ENCODE peak calls at places on chromosome 20, in four cellular contexts. One of them, this sample, is unnamed.

GRCh38 chr20:32509639-32510066 is 75.5 kb downstream of the NOL4L start:
- DNase-seq in thoracic aorta: no peak
- DNase-seq in tibial nerve: no peak
- DNase-seq in heart left ventricle: no peak
- DNase-seq in this sample: no peak

GRCh38 chr20:5195655-5196054 is 68.8 kb downstream of the CDS2 start:
- DNase-seq in thoracic aorta: no peak
- DNase-seq in tibial nerve: no peak
- DNase-seq in heart left ventricle: no peak
- DNase-seq in this sample: peak; percentile 77

GRCh38 chr20:1632228-1632577 is 12.4 kb upstream of the SIRPB1 start:
- DNase-seq in thoracic aorta: no peak
- DNase-seq in tibial nerve: no peak
- DNase-seq in heart left ventricle: no peak
- DNase-seq in this sample: no peak

GRCh38 chr20:23293689-23294088 is 56.9 kb upstream of the NXT1 start:
- DNase-seq in thoracic aorta: no peak
- DNase-seq in tibial nerve: no peak
- DNase-seq in heart left ventricle: peak; percentile 42
- DNase-seq in this sample: no peak

GRCh38 chr20:38452880-38453624 is 17.9 kb upstream of the SNHG17 start:
- DNase-seq in thoracic aorta: no peak
- DNase-seq in tibial nerve: no peak
- DNase-seq in heart left ventricle: no peak
- DNase-seq in this sample: peak; percentile 75

GRCh38 chr20:30286157-30286556 is 971.3 kb upstream of the DEFB115 start:
- DNase-seq in thoracic aorta: no peak
- DNase-seq in tibial nerve: no peak
- DNase-seq in heart left ventricle: no peak
- DNase-seq in this sample: no peak

GRCh38 chr20:61460261-61461047 is 208.4 kb downstream of the CDH4 start:
- DNase-seq in thoracic aorta: no peak
- DNase-seq in tibial nerve: no peak
- DNase-seq in heart left ventricle: no peak
- DNase-seq in this sample: no peak

GRCh38 chr20:61804896-61805295 is 260.8 kb downstream of the TAF4 start:
- DNase-seq in thoracic aorta: no peak
- DNase-seq in tibial nerve: no peak
- DNase-seq in heart left ventricle: no peak
- DNase-seq in this sample: no peak

GRCh38 chr20:11912664-11913415 is 4.9 kb upstream of the BTBD3 start:
- DNase-seq in thoracic aorta: no peak
- DNase-seq in tibial nerve: no peak
- DNase-seq in heart left ventricle: no peak
- DNase-seq in this sample: no peak
- TF ChIP-seq CTCF in thoracic aorta: no peak
- TF ChIP-seq CTCF in tibial nerve: no peak
- TF ChIP-seq CTCF in heart left ventricle: no peak
- TF ChIP-seq CTCF in this sample: no peak

GRCh38 chr20:37293301-37293943 is 4.0 kb downstream of the MANBAL start:
- DNase-seq in thoracic aorta: no peak
- DNase-seq in tibial nerve: no peak
- DNase-seq in heart left ventricle: no peak
- DNase-seq in this sample: no peak
- H3K4me3 ChIP-seq in thoracic aorta: no peak overlapping the region
- H3K4me3 ChIP-seq in tibial nerve: no peak overlapping the region
- H3K4me3 ChIP-seq in heart left ventricle: no peak overlapping the region
- H3K4me3 ChIP-seq in this sample: no peak overlapping the region

DNA sequence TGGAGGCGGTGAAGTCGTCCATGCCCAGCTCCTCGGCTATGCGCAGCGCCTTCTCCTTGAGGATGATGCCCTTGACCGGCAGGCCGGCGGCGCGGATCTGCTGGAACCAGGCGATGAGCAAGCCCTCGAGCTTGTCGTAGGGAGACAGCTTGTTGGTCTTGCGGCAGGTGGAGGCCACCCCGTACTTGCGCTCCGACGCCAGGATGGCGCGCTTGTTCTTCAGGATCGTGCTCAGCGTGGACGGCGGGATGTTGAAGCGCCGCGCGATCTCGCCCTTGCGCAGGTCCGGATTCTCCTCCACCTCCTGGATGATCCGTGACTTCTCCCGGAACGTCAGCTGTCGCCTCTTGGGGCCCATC is 435 bp downstream of the CENPB start:
- DNase-seq in thoracic aorta: no peak
- DNase-seq in tibial nerve: peak; percentile 33
- DNase-seq in heart left ventricle: peak; percentile 58
- DNase-seq in this sample: peak; percentile 74
- TF ChIP-seq CTCF in thoracic aorta: no peak
- TF ChIP-seq CTCF in tibial nerve: no peak
- TF ChIP-seq CTCF in heart left ventricle: no peak
- TF ChIP-seq CTCF in this sample: no peak

GRCh38 chr20:46361811-46362210 is 44.6 kb downstream of the ELMO2 start:
- DNase-seq in thoracic aorta: no peak
- DNase-seq in tibial nerve: no peak
- DNase-seq in heart left ventricle: no peak
- DNase-seq in this sample: no peak
- H3K4me3 ChIP-seq in thoracic aorta: no peak overlapping the region
- H3K4me3 ChIP-seq in tibial nerve: no peak overlapping the region
- H3K4me3 ChIP-seq in heart left ventricle: no peak overlapping the region
- H3K4me3 ChIP-seq in this sample: no peak overlapping the region

GRCh38 chr20:57462781-57463180 is 62.2 kb downstream of the CTCFL start:
- DNase-seq in thoracic aorta: no peak
- DNase-seq in tibial nerve: no peak
- DNase-seq in heart left ventricle: no peak
- DNase-seq in this sample: no peak

GRCh38 chr20:57465943-57466342 is 59.0 kb downstream of the CTCFL start:
- DNase-seq in thoracic aorta: no peak
- DNase-seq in tibial nerve: no peak
- DNase-seq in heart left ventricle: no peak
- DNase-seq in this sample: no peak

GRCh38 chr20:57465486-57465885 is 59.5 kb downstream of the CTCFL start:
- DNase-seq in thoracic aorta: no peak
- DNase-seq in tibial nerve: no peak
- DNase-seq in heart left ventricle: no peak
- DNase-seq in this sample: no peak

GRCh38 chr20:57461726-57462125 is 63.2 kb downstream of the CTCFL start:
- DNase-seq in thoracic aorta: no peak
- DNase-seq in tibial nerve: no peak
- DNase-seq in heart left ventricle: no peak
- DNase-seq in this sample: no peak

DNA sequence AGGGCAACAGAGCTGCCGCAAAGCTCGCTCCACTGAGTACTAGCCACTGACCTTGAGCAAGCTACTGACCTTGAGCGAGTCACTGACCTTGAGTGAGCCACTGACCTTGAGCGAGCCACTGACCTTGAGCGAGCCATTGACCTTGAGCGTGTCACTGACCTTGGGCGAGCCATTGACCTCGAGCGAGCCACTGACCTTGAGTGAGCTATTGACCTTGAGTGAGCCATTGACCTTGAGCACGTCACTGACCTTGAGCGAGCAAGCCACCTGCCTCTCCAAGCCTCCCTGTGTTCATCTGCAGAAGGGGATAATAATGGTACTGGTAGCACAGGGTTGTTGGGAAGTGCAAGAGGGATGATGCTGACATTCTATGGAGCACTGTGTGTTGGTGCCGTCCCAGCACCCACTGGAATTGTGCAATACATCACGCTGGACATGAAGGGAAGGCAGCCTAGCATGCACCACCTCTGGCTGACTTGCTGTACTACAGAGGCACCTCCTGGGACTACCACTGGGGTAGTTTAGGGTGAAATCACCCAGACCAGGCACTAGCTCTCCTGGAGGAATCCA is 60.2 kb downstream of the CTCFL start:
- DNase-seq in thoracic aorta: no peak
- DNase-seq in tibial nerve: no peak
- DNase-seq in heart left ventricle: no peak
- DNase-seq in this sample: peak; percentile 55
- TF ChIP-seq CTCF in thoracic aorta: no peak
- TF ChIP-seq CTCF in tibial nerve: no peak
- TF ChIP-seq CTCF in heart left ventricle: no peak
- TF ChIP-seq CTCF in this sample: peak; percentile 40

GRCh38 chr20:58416832-58417231 is 27.8 kb downstream of the VAPB start:
- DNase-seq in thoracic aorta: no peak
- DNase-seq in tibial nerve: no peak
- DNase-seq in heart left ventricle: no peak
- DNase-seq in this sample: no peak
- H3K4me3 ChIP-seq in thoracic aorta: no peak overlapping the region
- H3K4me3 ChIP-seq in tibial nerve: no peak overlapping the region
- H3K4me3 ChIP-seq in heart left ventricle: no peak overlapping the region
- H3K4me3 ChIP-seq in this sample: no peak overlapping the region

GRCh38 chr20:56592211-56592610 is 36.9 kb upstream of the TFAP2C start:
- DNase-seq in thoracic aorta: no peak
- DNase-seq in tibial nerve: no peak
- DNase-seq in heart left ventricle: no peak
- DNase-seq in this sample: no peak

GRCh38 chr20:56590888-56591287 is 38.2 kb upstream of the TFAP2C start:
- DNase-seq in thoracic aorta: no peak
- DNase-seq in tibial nerve: no peak
- DNase-seq in heart left ventricle: no peak
- DNase-seq in this sample: no peak

GRCh38 chr20:56589633-56590032 is 39.5 kb upstream of the TFAP2C start:
- DNase-seq in thoracic aorta: no peak
- DNase-seq in tibial nerve: no peak
- DNase-seq in heart left ventricle: no peak
- DNase-seq in this sample: no peak

GRCh38 chr20:56587307-56588108 is 41.6 kb upstream of the TFAP2C start:
- DNase-seq in thoracic aorta: no peak
- DNase-seq in tibial nerve: no peak
- DNase-seq in heart left ventricle: no peak
- DNase-seq in this sample: no peak

DNA sequence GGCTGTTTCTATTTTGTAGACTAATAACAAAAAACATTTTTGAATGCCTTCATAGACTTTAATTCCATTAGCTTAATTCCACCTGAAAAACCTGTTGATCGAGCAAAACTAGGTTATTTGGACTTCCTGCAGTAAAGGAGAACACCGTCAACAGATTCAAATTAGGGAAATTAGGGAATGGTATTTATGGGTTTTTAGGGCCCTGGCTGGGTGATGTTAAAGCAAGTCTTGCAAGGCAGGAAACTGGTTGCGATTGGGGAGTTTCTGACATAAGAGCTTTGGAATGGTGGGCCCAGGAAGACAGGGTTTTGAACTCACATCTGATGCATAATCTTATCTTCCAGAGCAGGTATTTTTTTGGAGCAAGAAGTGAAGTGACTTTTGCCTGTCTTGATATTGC is 40.1 kb upstream of the TFAP2C start:
- DNase-seq in thoracic aorta: no peak
- DNase-seq in tibial nerve: no peak
- DNase-seq in heart left ventricle: no peak
- DNase-seq in this sample: no peak
- TF ChIP-seq CTCF in thoracic aorta: no peak
- TF ChIP-seq CTCF in tibial nerve: no peak
- TF ChIP-seq CTCF in heart left ventricle: no peak
- TF ChIP-seq CTCF in this sample: no peak

DNA sequence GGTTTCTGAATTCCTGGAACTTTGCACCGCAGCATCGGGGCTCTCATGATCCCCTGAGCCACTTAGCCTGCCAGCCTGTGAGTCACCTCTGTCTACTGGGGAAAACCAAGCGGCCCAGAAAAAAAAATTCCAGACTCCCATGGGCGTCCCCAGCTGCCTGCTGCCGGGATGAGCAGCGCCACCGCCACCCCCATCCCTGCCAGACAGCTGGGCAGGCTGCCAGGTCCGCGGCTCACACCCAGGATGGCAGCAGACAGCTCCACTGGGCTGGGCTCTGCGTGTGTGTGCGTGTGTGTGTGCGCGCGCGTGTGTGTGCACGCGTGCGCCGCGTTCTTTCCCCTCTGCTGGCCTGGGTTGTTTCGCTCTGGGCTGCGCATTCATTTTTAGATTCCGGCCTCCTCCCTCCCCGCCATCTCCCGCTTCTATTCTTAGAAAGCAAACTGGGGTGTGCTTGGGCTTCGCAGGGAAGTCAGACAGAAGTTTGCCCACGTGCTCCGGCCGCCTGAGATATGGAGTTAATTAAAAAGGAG is 38.9 kb upstream of the PMEPA1 start:
- DNase-seq in thoracic aorta: peak; percentile 89
- DNase-seq in tibial nerve: peak; percentile 65
- DNase-seq in heart left ventricle: peak; percentile 86
- DNase-seq in this sample: peak; percentile 34
- H3K4me3 ChIP-seq in thoracic aorta: peak overlapping the region; percentile 72
- H3K4me3 ChIP-seq in tibial nerve: peak overlapping the region; percentile 22
- H3K4me3 ChIP-seq in heart left ventricle: peak overlapping the region; percentile 46
- H3K4me3 ChIP-seq in this sample: peak overlapping the region; percentile 30

This sample was measured in choroid plexus epithelial cell.